ENCODE peak calls at places on chromosomes 7 and 10, in ten cellular contexts. D is HT1080; B is cardiac fibroblast; I is T-cell; A is choroid plexus epithelial cell; N is T-helper 9 cell; O is EH; S is tibial artery; X is activated CD8-positive, alpha-beta memory T cell treated with anti-CD3 and anti-CD28 coated beads for 1 hour; Z is stimulated activated CD8-positive, alpha-beta memory T cell treated with anti-CD3 and anti-CD28 coated beads, Interleukin-15, amount 100 ng/mL, for 24 hours. W is an unnamed sample.

GRCh38 chr7:76011437-76011836 is 17.0 kb upstream of the TMEM120A start:
- DNase-seq in D (no peak), B (peak; percentile 88), I (no peak), A (peak; percentile 93), N (no peak), O (peak; percentile 75), S (peak; percentile 67), X (no peak), Z (no peak), W (no peak)

GRCh38 chr10:89163265-89163995 is 43.7 kb downstream of the CH25H start:
- DNase-seq in D (no peak), B (peak; percentile 24), I (peak; percentile 1), A (no peak), N (peak; percentile 1), O (no peak), S (peak; percentile 64), X (peak; percentile 1), Z (peak; percentile 3), W (peak; percentile 3)

GRCh38 chr7:23212395-23212794 is 30.5 kb downstream of the NUP42 start:
- DNase-seq in D (no peak), B (no peak), I (no peak), A (no peak), N (no peak), O (no peak), S (no peak), X (no peak), Z (no peak), W (no peak)

GRCh38 chr10:79237801-79238520 is 109.3 kb upstream of the PPIF start:
- DNase-seq in D (no peak), B (no peak), I (no peak), A (no peak), N (no peak), O (no peak), S (no peak), X (no peak), Z (no peak), W (no peak)

GRCh38 chr10:60794953-60795352 is 16.7 kb downstream of the CDK1 start:
- DNase-seq in D (no peak), B (no peak), I (no peak), A (no peak), N (no peak), O (no peak), S (no peak), X (no peak), Z (no peak), W (no peak)

GRCh38 chr10:4136121-4136520 is 351.1 kb upstream of the KLF6 start:
- DNase-seq in D (no peak), B (no peak), I (no peak), A (no peak), N (no peak), O (no peak), S (no peak), X (no peak), Z (no peak), W (no peak)

GRCh38 chr10:52956451-52956850 is 183.9 kb upstream of the MBL2 start:
- DNase-seq in D (peak; percentile 49), B (no peak), I (no peak), A (no peak), N (no peak), O (no peak), S (no peak), X (no peak), Z (no peak), W (no peak)

GRCh38 chr7:121480058-121480457 is 84.0 kb upstream of the FAM3C start:
- DNase-seq in D (no peak), B (no peak), I (no peak), A (no peak), N (no peak), O (peak; percentile 55), S (no peak), X (no peak), Z (no peak), W (no peak)

GRCh38 chr10:95183132-95183450 is 10.9 kb upstream of the ACSM6 start:
- DNase-seq in D (no peak), B (no peak), I (no peak), A (peak; percentile 26), N (no peak), O (no peak), S (no peak), X (no peak), Z (no peak), W (no peak)

GRCh38 chr7:94561841-94562514 is 52.4 kb downstream of the CASD1 start:
- DNase-seq in D (peak; percentile 82), B (peak; percentile 12), I (no peak), A (peak; percentile 71), N (no peak), O (peak; percentile 52), S (no peak), X (no peak), Z (no peak), W (no peak)

W was measured in memory B cell.